ENCODE peak calls at places on chromosomes 4 and X, in six cellular contexts. One of them, this sample, is unnamed.

GRCh38 chr4:100075486-100076270 is 114.6 kb downstream of the DDIT4L start:
- DNase-seq in K562: no peak
- DNase-seq in A549: no peak
- DNase-seq in GM12878: no peak
- DNase-seq in tibial nerve: no peak
- DNase-seq in transverse colon: no peak
- DNase-seq in this sample: no peak

GRCh38 chr4:17030543-17030942 is 132.1 kb upstream of the LDB2 start:
- DNase-seq in K562: no peak
- DNase-seq in A549: peak; percentile 25
- DNase-seq in GM12878: no peak
- DNase-seq in tibial nerve: no peak
- DNase-seq in transverse colon: no peak
- DNase-seq in this sample: no peak

GRCh38 chr4:184371390-184371787 is 103.0 kb downstream of the IRF2 start:
- DNase-seq in K562: no peak
- DNase-seq in A549: no peak
- DNase-seq in GM12878: no peak
- DNase-seq in tibial nerve: no peak
- DNase-seq in transverse colon: no peak
- DNase-seq in this sample: no peak

GRCh38 chr4:186104895-186105720 is 604 bp downstream of the FAM149A start:
- DNase-seq in K562: no peak
- DNase-seq in A549: no peak
- DNase-seq in GM12878: no peak
- DNase-seq in tibial nerve: no peak
- DNase-seq in transverse colon: peak; percentile 36
- DNase-seq in this sample: peak; percentile 70

GRCh38 chrX:31545726-31546125 is 473.9 kb upstream of the FTHL17 start:
- DNase-seq in K562: no peak
- DNase-seq in A549: no peak
- DNase-seq in GM12878: no peak
- DNase-seq in tibial nerve: no peak
- DNase-seq in transverse colon: no peak
- DNase-seq in this sample: no peak

GRCh38 chr4:106775636-106776035 is 260.5 kb downstream of the DKK2 start:
- DNase-seq in K562: no peak
- DNase-seq in A549: no peak
- DNase-seq in GM12878: no peak
- DNase-seq in tibial nerve: no peak
- DNase-seq in transverse colon: no peak
- DNase-seq in this sample: no peak

GRCh38 chr4:98502624-98503023 is 155.8 kb downstream of the TSPAN5 start:
- DNase-seq in K562: no peak
- DNase-seq in A549: no peak
- DNase-seq in GM12878: no peak
- DNase-seq in tibial nerve: no peak
- DNase-seq in transverse colon: no peak
- DNase-seq in this sample: no peak

GRCh38 chrX:153495362-153495751 is 577 bp downstream of the BGN start:
- DNase-seq in K562: no peak
- DNase-seq in A549: no peak
- DNase-seq in GM12878: no peak
- DNase-seq in tibial nerve: no peak
- DNase-seq in transverse colon: no peak
- DNase-seq in this sample: no peak

GRCh38 chrX:80335062-80335830 is 85.0 kb upstream of the TENT5D start:
- DNase-seq in K562: no peak
- DNase-seq in A549: peak; percentile 70
- DNase-seq in GM12878: no peak
- DNase-seq in tibial nerve: peak; percentile 38
- DNase-seq in transverse colon: peak; percentile 64
- DNase-seq in this sample: peak; percentile 66

GRCh38 chr4:88040707-88041106 is 33.3 kb downstream of the PKD2 start:
- DNase-seq in K562: no peak
- DNase-seq in A549: no peak
- DNase-seq in GM12878: no peak
- DNase-seq in tibial nerve: no peak
- DNase-seq in transverse colon: no peak
- DNase-seq in this sample: no peak

GRCh38 chr4:76380561-76380960 is 40.4 kb downstream of the CCDC158 start:
- DNase-seq in K562: no peak
- DNase-seq in A549: no peak
- DNase-seq in GM12878: no peak
- DNase-seq in tibial nerve: no peak
- DNase-seq in transverse colon: no peak
- DNase-seq in this sample: no peak

GRCh38 chrX:45591650-45592049 is 391.0 kb upstream of the DIPK2B start:
- DNase-seq in K562: no peak
- DNase-seq in A549: no peak
- DNase-seq in GM12878: no peak
- DNase-seq in tibial nerve: no peak
- DNase-seq in transverse colon: no peak
- DNase-seq in this sample: no peak

GRCh38 chrX:150767475-150768131 is 74.4 kb downstream of the MTMR1 start:
- DNase-seq in K562: peak; percentile 47
- DNase-seq in A549: no peak
- DNase-seq in GM12878: no peak
- DNase-seq in tibial nerve: no peak
- DNase-seq in transverse colon: no peak
- DNase-seq in this sample: no peak

GRCh38 chrX:105695451-105695850 is 126.9 kb upstream of the NRK start:
- DNase-seq in K562: no peak
- DNase-seq in A549: no peak
- DNase-seq in GM12878: no peak
- DNase-seq in tibial nerve: no peak
- DNase-seq in transverse colon: no peak
- DNase-seq in this sample: no peak

GRCh38 chr4:24794111-24794860 is 1.1 kb upstream of the SOD3 start:
- DNase-seq in K562: no peak
- DNase-seq in A549: no peak
- DNase-seq in GM12878: no peak
- DNase-seq in tibial nerve: no peak
- DNase-seq in transverse colon: peak; percentile 17
- DNase-seq in this sample: peak; percentile 77

GRCh38 chr4:165398570-165398969 is 19.8 kb downstream of the CPE start:
- DNase-seq in K562: peak; percentile 20
- DNase-seq in A549: peak; percentile 44
- DNase-seq in GM12878: no peak
- DNase-seq in tibial nerve: no peak
- DNase-seq in transverse colon: no peak
- DNase-seq in this sample: no peak

GRCh38 chr4:114857831-114858230 is 255.6 kb downstream of the NDST4 start:
- DNase-seq in K562: no peak
- DNase-seq in A549: no peak
- DNase-seq in GM12878: no peak
- DNase-seq in tibial nerve: no peak
- DNase-seq in transverse colon: no peak
- DNase-seq in this sample: no peak

GRCh38 chrX:122622800-122623199 is 561.3 kb upstream of the GRIA3 start:
- DNase-seq in K562: no peak
- DNase-seq in A549: no peak
- DNase-seq in GM12878: no peak
- DNase-seq in tibial nerve: no peak
- DNase-seq in transverse colon: peak; percentile 9
- DNase-seq in this sample: no peak

GRCh38 chr4:107688421-107688820 is 31.6 kb downstream of the PAPSS1 start:
- DNase-seq in K562: no peak
- DNase-seq in A549: no peak
- DNase-seq in GM12878: no peak
- DNase-seq in tibial nerve: no peak
- DNase-seq in transverse colon: no peak
- DNase-seq in this sample: no peak

GRCh38 chr4:176313596-176314341 is 6.0 kb upstream of the SPCS3 start:
- DNase-seq in K562: no peak
- DNase-seq in A549: no peak
- DNase-seq in GM12878: no peak
- DNase-seq in tibial nerve: no peak
- DNase-seq in transverse colon: no peak
- DNase-seq in this sample: no peak

GRCh38 chr4:109999513-109999912 is 86.8 kb downstream of the EGF start:
- DNase-seq in K562: no peak
- DNase-seq in A549: no peak
- DNase-seq in GM12878: no peak
- DNase-seq in tibial nerve: no peak
- DNase-seq in transverse colon: no peak
- DNase-seq in this sample: no peak

GRCh38 chr4:43337707-43338106 is 445.2 kb downstream of the GRXCR1 start:
- DNase-seq in K562: no peak
- DNase-seq in A549: no peak
- DNase-seq in GM12878: no peak
- DNase-seq in tibial nerve: no peak
- DNase-seq in transverse colon: no peak
- DNase-seq in this sample: no peak

GRCh38 chr4:101103381-101104142 is 243.8 kb downstream of the PPP3CA start:
- DNase-seq in K562: no peak
- DNase-seq in A549: no peak
- DNase-seq in GM12878: no peak
- DNase-seq in tibial nerve: no peak
- DNase-seq in transverse colon: no peak
- DNase-seq in this sample: no peak

GRCh38 chr4:27861381-27861787 is 1000.7 kb downstream of the STIM2 start:
- DNase-seq in K562: no peak
- DNase-seq in A549: peak; percentile 29
- DNase-seq in GM12878: no peak
- DNase-seq in tibial nerve: no peak
- DNase-seq in transverse colon: no peak
- DNase-seq in this sample: no peak

GRCh38 chr4:121676388-121677075 is 20.2 kb downstream of the ANXA5 start:
- DNase-seq in K562: no peak
- DNase-seq in A549: no peak
- DNase-seq in GM12878: no peak
- DNase-seq in tibial nerve: no peak
- DNase-seq in transverse colon: no peak
- DNase-seq in this sample: no peak
- TF ChIP-seq EP300 in K562: no peak
- TF ChIP-seq EP300 in A549: no peak
- TF ChIP-seq EP300 in GM12878: no peak
- TF ChIP-seq EP300 in tibial nerve: no peak
- TF ChIP-seq EP300 in transverse colon: no peak
- TF ChIP-seq EP300 in this sample: no peak

GRCh38 chr4:150244600-150244999 is 166.4 kb downstream of the DCLK2 start:
- DNase-seq in K562: no peak
- DNase-seq in A549: peak; percentile 27
- DNase-seq in GM12878: no peak
- DNase-seq in tibial nerve: no peak
- DNase-seq in transverse colon: no peak
- DNase-seq in this sample: no peak
- TF ChIP-seq EP300 in K562: no peak
- TF ChIP-seq EP300 in A549: no peak
- TF ChIP-seq EP300 in GM12878: no peak
- TF ChIP-seq EP300 in tibial nerve: no peak
- TF ChIP-seq EP300 in transverse colon: no peak
- TF ChIP-seq EP300 in this sample: no peak

GRCh38 chr4:74567981-74568380 is 123.0 kb downstream of the AREG start:
- DNase-seq in K562: no peak
- DNase-seq in A549: no peak
- DNase-seq in GM12878: no peak
- DNase-seq in tibial nerve: no peak
- DNase-seq in transverse colon: no peak
- DNase-seq in this sample: no peak

GRCh38 chr4:74570095-74570494 is 125.2 kb downstream of the AREG start:
- DNase-seq in K562: no peak
- DNase-seq in A549: no peak
- DNase-seq in GM12878: no peak
- DNase-seq in tibial nerve: no peak
- DNase-seq in transverse colon: no peak
- DNase-seq in this sample: no peak
- TF ChIP-seq EP300 in K562: no peak
- TF ChIP-seq EP300 in A549: no peak
- TF ChIP-seq EP300 in GM12878: no peak
- TF ChIP-seq EP300 in tibial nerve: no peak
- TF ChIP-seq EP300 in transverse colon: no peak
- TF ChIP-seq EP300 in this sample: no peak

GRCh38 chr4:152172146-152172545 is 363.7 kb downstream of the FBXW7 start:
- DNase-seq in K562: no peak
- DNase-seq in A549: no peak
- DNase-seq in GM12878: no peak
- DNase-seq in tibial nerve: no peak
- DNase-seq in transverse colon: no peak
- DNase-seq in this sample: no peak
- TF ChIP-seq EP300 in K562: no peak
- TF ChIP-seq EP300 in A549: no peak
- TF ChIP-seq EP300 in GM12878: no peak
- TF ChIP-seq EP300 in tibial nerve: no peak
- TF ChIP-seq EP300 in transverse colon: no peak
- TF ChIP-seq EP300 in this sample: no peak

DNA sequence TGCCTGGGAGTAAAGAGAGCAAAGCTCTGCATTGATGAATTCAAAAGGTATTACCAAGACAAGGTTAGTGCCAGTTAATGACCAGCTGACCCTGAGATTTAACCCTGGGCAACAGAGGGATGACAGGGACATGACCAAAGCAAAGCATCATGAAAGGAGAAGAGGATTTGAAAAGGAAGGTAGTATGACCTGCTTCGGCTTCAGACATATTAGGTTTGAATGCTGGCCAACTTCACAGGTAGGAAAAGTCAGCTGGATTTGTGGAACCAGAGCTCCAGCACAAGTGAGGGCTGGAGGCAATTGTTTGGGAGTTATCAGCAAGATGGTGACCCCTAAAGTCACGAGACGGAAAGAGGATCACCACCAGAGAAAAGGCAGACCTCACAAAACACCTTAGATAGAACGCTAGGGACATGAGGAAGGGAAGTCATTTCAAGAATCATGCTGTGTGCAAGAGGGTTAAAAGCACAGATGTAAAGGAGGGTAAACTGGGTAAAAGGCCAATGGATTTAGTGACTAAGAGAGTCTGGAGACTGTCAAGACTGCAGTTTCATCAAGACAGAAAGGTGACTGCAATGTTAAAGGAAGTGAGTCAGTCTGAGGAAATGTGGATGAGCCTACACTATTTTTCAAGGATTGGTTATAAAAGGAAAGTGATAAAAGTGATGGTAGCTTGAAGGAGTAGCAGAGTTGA is 45.6 kb downstream of the SH3RF1 start:
- DNase-seq in K562: no peak
- DNase-seq in A549: peak; percentile 72
- DNase-seq in GM12878: no peak
- DNase-seq in tibial nerve: no peak
- DNase-seq in transverse colon: no peak
- DNase-seq in this sample: no peak
- TF ChIP-seq EP300 in K562: no peak
- TF ChIP-seq EP300 in A549: no peak
- TF ChIP-seq EP300 in GM12878: no peak
- TF ChIP-seq EP300 in tibial nerve: no peak
- TF ChIP-seq EP300 in transverse colon: no peak
- TF ChIP-seq EP300 in this sample: peak; percentile 25

GRCh38 chr4:60780874-60781273 is 419.3 kb upstream of the ADGRL3 start:
- DNase-seq in K562: no peak
- DNase-seq in A549: no peak
- DNase-seq in GM12878: no peak
- DNase-seq in tibial nerve: no peak
- DNase-seq in transverse colon: no peak
- DNase-seq in this sample: no peak
- TF ChIP-seq EP300 in K562: no peak
- TF ChIP-seq EP300 in A549: no peak
- TF ChIP-seq EP300 in GM12878: no peak
- TF ChIP-seq EP300 in tibial nerve: no peak
- TF ChIP-seq EP300 in transverse colon: no peak
- TF ChIP-seq EP300 in this sample: no peak

This sample was measured in sigmoid colon.